ENCODE peak calls at places on chromosomes 3 and 15, in ten cellular contexts. One of them, this sample, is unnamed.

GRCh38 chr3:115092220-115092791 is 54.8 kb downstream of the ZBTB20 start:
- DNase-seq in tibial artery: peak
- DNase-seq in ureter: peak
- DNase-seq in fibroblast of the conjunctiva: peak
- DNase-seq in activated T-helper 1 cell treated with Interleukin-2 at 50 U/mL for 16 hours: peak
- DNase-seq in WTC11: peak
- DNase-seq in kidney glomerular epithelial cell: peak
- DNase-seq in glutamatergic neuron: peak
- DNase-seq in NCI-H2029: peak
- DNase-seq in suprapubic skin: peak
- DNase-seq in this sample: peak

GRCh38 chr3:189839576-189839975 is 208.4 kb downstream of the TP63 start:
- DNase-seq in tibial artery: no peak
- DNase-seq in WTC11: no peak
- DNase-seq in NCI-H2029: no peak
- DNase-seq in suprapubic skin: no peak
- DNase-seq in ureter: no peak
- DNase-seq in kidney glomerular epithelial cell: peak
- DNase-seq in glutamatergic neuron: no peak
- DNase-seq in fibroblast of the conjunctiva: peak
- DNase-seq in activated T-helper 1 cell treated with Interleukin-2 at 50 U/mL for 16 hours: no peak
- DNase-seq in this sample: no peak

GRCh38 chr3:53796161-53796560 is 50.1 kb downstream of the CHDH start:
- DNase-seq in ureter: peak
- DNase-seq in NCI-H2029: peak
- DNase-seq in suprapubic skin: no peak
- DNase-seq in activated T-helper 1 cell treated with Interleukin-2 at 50 U/mL for 16 hours: no peak
- DNase-seq in WTC11: no peak
- DNase-seq in kidney glomerular epithelial cell: no peak
- DNase-seq in glutamatergic neuron: peak
- DNase-seq in fibroblast of the conjunctiva: no peak
- DNase-seq in tibial artery: no peak
- DNase-seq in this sample: no peak

GRCh38 chr3:87276484-87276883 is at the start of gene POU1F1:
- DNase-seq in kidney glomerular epithelial cell: no peak
- DNase-seq in fibroblast of the conjunctiva: no peak
- DNase-seq in tibial artery: no peak
- DNase-seq in ureter: no peak
- DNase-seq in WTC11: no peak
- DNase-seq in suprapubic skin: no peak
- DNase-seq in NCI-H2029: no peak
- DNase-seq in activated T-helper 1 cell treated with Interleukin-2 at 50 U/mL for 16 hours: no peak
- DNase-seq in glutamatergic neuron: no peak
- DNase-seq in this sample: no peak

GRCh38 chr15:46703871-46704637 is 1013.3 kb upstream of the SEMA6D start:
- DNase-seq in WTC11: no peak
- DNase-seq in activated T-helper 1 cell treated with Interleukin-2 at 50 U/mL for 16 hours: no peak
- DNase-seq in glutamatergic neuron: no peak
- DNase-seq in ureter: no peak
- DNase-seq in kidney glomerular epithelial cell: no peak
- DNase-seq in tibial artery: no peak
- DNase-seq in NCI-H2029: no peak
- DNase-seq in fibroblast of the conjunctiva: no peak
- DNase-seq in suprapubic skin: no peak
- DNase-seq in this sample: peak

GRCh38 chr3:191280111-191280510 is 49.1 kb upstream of the CCDC50 start:
- DNase-seq in fibroblast of the conjunctiva: no peak
- DNase-seq in ureter: no peak
- DNase-seq in suprapubic skin: no peak
- DNase-seq in NCI-H2029: no peak
- DNase-seq in kidney glomerular epithelial cell: no peak
- DNase-seq in tibial artery: no peak
- DNase-seq in WTC11: no peak
- DNase-seq in activated T-helper 1 cell treated with Interleukin-2 at 50 U/mL for 16 hours: no peak
- DNase-seq in glutamatergic neuron: no peak
- DNase-seq in this sample: no peak

GRCh38 chr3:157631468-157631867 is 128.3 kb upstream of the VEPH1 start:
- DNase-seq in glutamatergic neuron: no peak
- DNase-seq in ureter: no peak
- DNase-seq in activated T-helper 1 cell treated with Interleukin-2 at 50 U/mL for 16 hours: no peak
- DNase-seq in NCI-H2029: no peak
- DNase-seq in WTC11: no peak
- DNase-seq in suprapubic skin: no peak
- DNase-seq in kidney glomerular epithelial cell: no peak
- DNase-seq in fibroblast of the conjunctiva: no peak
- DNase-seq in tibial artery: no peak
- DNase-seq in this sample: no peak

GRCh38 chr15:70283511-70283910 is 185.8 kb upstream of the TLE3 start:
- DNase-seq in activated T-helper 1 cell treated with Interleukin-2 at 50 U/mL for 16 hours: no peak
- DNase-seq in suprapubic skin: peak
- DNase-seq in NCI-H2029: no peak
- DNase-seq in WTC11: no peak
- DNase-seq in fibroblast of the conjunctiva: no peak
- DNase-seq in ureter: no peak
- DNase-seq in kidney glomerular epithelial cell: no peak
- DNase-seq in tibial artery: no peak
- DNase-seq in glutamatergic neuron: no peak
- DNase-seq in this sample: no peak

GRCh38 chr3:161694682-161695586 is 198.3 kb downstream of the OTOL1 start:
- DNase-seq in WTC11: no peak
- DNase-seq in kidney glomerular epithelial cell: no peak
- DNase-seq in ureter: no peak
- DNase-seq in suprapubic skin: no peak
- DNase-seq in NCI-H2029: no peak
- DNase-seq in activated T-helper 1 cell treated with Interleukin-2 at 50 U/mL for 16 hours: no peak
- DNase-seq in tibial artery: no peak
- DNase-seq in glutamatergic neuron: no peak
- DNase-seq in fibroblast of the conjunctiva: no peak
- DNase-seq in this sample: peak

GRCh38 chr3:177932346-177932745 is 603.9 kb upstream of the KCNMB2 start:
- DNase-seq in suprapubic skin: no peak
- DNase-seq in fibroblast of the conjunctiva: no peak
- DNase-seq in ureter: no peak
- DNase-seq in tibial artery: no peak
- DNase-seq in NCI-H2029: no peak
- DNase-seq in activated T-helper 1 cell treated with Interleukin-2 at 50 U/mL for 16 hours: no peak
- DNase-seq in kidney glomerular epithelial cell: no peak
- DNase-seq in WTC11: no peak
- DNase-seq in glutamatergic neuron: no peak
- DNase-seq in this sample: no peak

GRCh38 chr15:52021128-52021671 is 2.2 kb downstream of the MAPK6 start:
- DNase-seq in glutamatergic neuron: no peak
- DNase-seq in fibroblast of the conjunctiva: peak
- DNase-seq in activated T-helper 1 cell treated with Interleukin-2 at 50 U/mL for 16 hours: peak
- DNase-seq in tibial artery: peak
- DNase-seq in kidney glomerular epithelial cell: peak
- DNase-seq in NCI-H2029: no peak
- DNase-seq in ureter: no peak
- DNase-seq in suprapubic skin: no peak
- DNase-seq in WTC11: no peak
- DNase-seq in this sample: no peak

GRCh38 chr3:53200501-53201189 is 39.6 kb downstream of the PRKCD start:
- DNase-seq in WTC11: no peak
- DNase-seq in fibroblast of the conjunctiva: no peak
- DNase-seq in NCI-H2029: no peak
- DNase-seq in suprapubic skin: no peak
- DNase-seq in kidney glomerular epithelial cell: no peak
- DNase-seq in tibial artery: no peak
- DNase-seq in glutamatergic neuron: no peak
- DNase-seq in ureter: no peak
- DNase-seq in activated T-helper 1 cell treated with Interleukin-2 at 50 U/mL for 16 hours: no peak
- DNase-seq in this sample: no peak

GRCh38 chr3:71317749-71318458 is 265.6 kb downstream of the FOXP1 start:
- DNase-seq in tibial artery: no peak
- DNase-seq in NCI-H2029: no peak
- DNase-seq in activated T-helper 1 cell treated with Interleukin-2 at 50 U/mL for 16 hours: no peak
- DNase-seq in suprapubic skin: no peak
- DNase-seq in kidney glomerular epithelial cell: no peak
- DNase-seq in fibroblast of the conjunctiva: no peak
- DNase-seq in glutamatergic neuron: no peak
- DNase-seq in WTC11: no peak
- DNase-seq in ureter: no peak
- DNase-seq in this sample: no peak

GRCh38 chr3:111311709-111312235 is 230.2 kb upstream of the CD96 start:
- DNase-seq in tibial artery: no peak
- DNase-seq in fibroblast of the conjunctiva: no peak
- DNase-seq in activated T-helper 1 cell treated with Interleukin-2 at 50 U/mL for 16 hours: no peak
- DNase-seq in WTC11: no peak
- DNase-seq in glutamatergic neuron: no peak
- DNase-seq in ureter: no peak
- DNase-seq in suprapubic skin: no peak
- DNase-seq in NCI-H2029: no peak
- DNase-seq in kidney glomerular epithelial cell: peak
- DNase-seq in this sample: no peak

GRCh38 chr3:147458995-147459704 is 50.0 kb downstream of the ZIC1 start:
- DNase-seq in suprapubic skin: no peak
- DNase-seq in fibroblast of the conjunctiva: no peak
- DNase-seq in NCI-H2029: no peak
- DNase-seq in kidney glomerular epithelial cell: no peak
- DNase-seq in activated T-helper 1 cell treated with Interleukin-2 at 50 U/mL for 16 hours: no peak
- DNase-seq in WTC11: no peak
- DNase-seq in glutamatergic neuron: no peak
- DNase-seq in ureter: no peak
- DNase-seq in tibial artery: no peak
- DNase-seq in this sample: no peak

GRCh38 chr3:71546781-71547180 is 36.7 kb downstream of the FOXP1 start:
- DNase-seq in WTC11: no peak
- DNase-seq in NCI-H2029: no peak
- DNase-seq in glutamatergic neuron: no peak
- DNase-seq in kidney glomerular epithelial cell: no peak
- DNase-seq in fibroblast of the conjunctiva: no peak
- DNase-seq in ureter: no peak
- DNase-seq in suprapubic skin: no peak
- DNase-seq in activated T-helper 1 cell treated with Interleukin-2 at 50 U/mL for 16 hours: no peak
- DNase-seq in tibial artery: no peak
- DNase-seq in this sample: no peak

GRCh38 chr3:178705925-178706324 is 169.7 kb downstream of the KCNMB2 start:
- DNase-seq in ureter: no peak
- DNase-seq in NCI-H2029: peak
- DNase-seq in activated T-helper 1 cell treated with Interleukin-2 at 50 U/mL for 16 hours: no peak
- DNase-seq in kidney glomerular epithelial cell: peak
- DNase-seq in WTC11: no peak
- DNase-seq in suprapubic skin: no peak
- DNase-seq in fibroblast of the conjunctiva: no peak
- DNase-seq in tibial artery: no peak
- DNase-seq in glutamatergic neuron: no peak
- DNase-seq in this sample: no peak

GRCh38 chr15:79179597-79179996 is 89.0 kb upstream of the RASGRF1 start:
- DNase-seq in NCI-H2029: no peak
- DNase-seq in fibroblast of the conjunctiva: no peak
- DNase-seq in suprapubic skin: no peak
- DNase-seq in glutamatergic neuron: no peak
- DNase-seq in activated T-helper 1 cell treated with Interleukin-2 at 50 U/mL for 16 hours: no peak
- DNase-seq in ureter: no peak
- DNase-seq in kidney glomerular epithelial cell: no peak
- DNase-seq in tibial artery: no peak
- DNase-seq in WTC11: no peak
- DNase-seq in this sample: no peak

GRCh38 chr3:112007641-112008040 is 8.9 kb downstream of the TAGLN3 start:
- DNase-seq in suprapubic skin: no peak
- DNase-seq in tibial artery: peak
- DNase-seq in WTC11: no peak
- DNase-seq in glutamatergic neuron: no peak
- DNase-seq in activated T-helper 1 cell treated with Interleukin-2 at 50 U/mL for 16 hours: no peak
- DNase-seq in fibroblast of the conjunctiva: peak
- DNase-seq in NCI-H2029: no peak
- DNase-seq in ureter: no peak
- DNase-seq in kidney glomerular epithelial cell: no peak
- DNase-seq in this sample: no peak

GRCh38 chr3:46368569-46368968 is 2.2 kb upstream of the CCR5 start:
- DNase-seq in kidney glomerular epithelial cell: no peak
- DNase-seq in glutamatergic neuron: peak
- DNase-seq in activated T-helper 1 cell treated with Interleukin-2 at 50 U/mL for 16 hours: peak
- DNase-seq in tibial artery: peak
- DNase-seq in NCI-H2029: no peak
- DNase-seq in ureter: peak
- DNase-seq in fibroblast of the conjunctiva: no peak
- DNase-seq in WTC11: peak
- DNase-seq in suprapubic skin: no peak
- DNase-seq in this sample: peak

GRCh38 chr15:74920472-74920871 is 13.8 kb upstream of the FAM219B start:
- DNase-seq in kidney glomerular epithelial cell: no peak
- DNase-seq in fibroblast of the conjunctiva: no peak
- DNase-seq in ureter: no peak
- DNase-seq in NCI-H2029: no peak
- DNase-seq in suprapubic skin: no peak
- DNase-seq in activated T-helper 1 cell treated with Interleukin-2 at 50 U/mL for 16 hours: no peak
- DNase-seq in WTC11: no peak
- DNase-seq in tibial artery: no peak
- DNase-seq in glutamatergic neuron: no peak
- DNase-seq in this sample: no peak

GRCh38 chr15:64749999-64750657 is 25.3 kb downstream of the RBPMS2 start:
- DNase-seq in tibial artery: peak
- DNase-seq in WTC11: peak
- DNase-seq in kidney glomerular epithelial cell: peak
- DNase-seq in glutamatergic neuron: peak
- DNase-seq in NCI-H2029: no peak
- DNase-seq in activated T-helper 1 cell treated with Interleukin-2 at 50 U/mL for 16 hours: no peak
- DNase-seq in ureter: no peak
- DNase-seq in fibroblast of the conjunctiva: no peak
- DNase-seq in suprapubic skin: no peak
- DNase-seq in this sample: no peak

GRCh38 chr3:196159952-196160804 is 51.0 kb downstream of the ZDHHC19 start:
- DNase-seq in activated T-helper 1 cell treated with Interleukin-2 at 50 U/mL for 16 hours: no peak
- DNase-seq in tibial artery: peak
- DNase-seq in suprapubic skin: no peak
- DNase-seq in NCI-H2029: peak
- DNase-seq in glutamatergic neuron: no peak
- DNase-seq in kidney glomerular epithelial cell: peak
- DNase-seq in fibroblast of the conjunctiva: peak
- DNase-seq in WTC11: peak
- DNase-seq in ureter: peak
- DNase-seq in this sample: peak

GRCh38 chr3:16094644-16095272 is 79.7 kb upstream of the GALNT15 start:
- DNase-seq in fibroblast of the conjunctiva: no peak
- DNase-seq in glutamatergic neuron: no peak
- DNase-seq in ureter: no peak
- DNase-seq in tibial artery: no peak
- DNase-seq in activated T-helper 1 cell treated with Interleukin-2 at 50 U/mL for 16 hours: no peak
- DNase-seq in kidney glomerular epithelial cell: no peak
- DNase-seq in NCI-H2029: no peak
- DNase-seq in suprapubic skin: no peak
- DNase-seq in WTC11: no peak
- DNase-seq in this sample: no peak

GRCh38 chr3:3689601-3690375 is 109.4 kb upstream of the LRRN1 start:
- DNase-seq in glutamatergic neuron: no peak
- DNase-seq in fibroblast of the conjunctiva: no peak
- DNase-seq in NCI-H2029: no peak
- DNase-seq in WTC11: no peak
- DNase-seq in suprapubic skin: no peak
- DNase-seq in activated T-helper 1 cell treated with Interleukin-2 at 50 U/mL for 16 hours: no peak
- DNase-seq in kidney glomerular epithelial cell: no peak
- DNase-seq in tibial artery: no peak
- DNase-seq in ureter: no peak
- DNase-seq in this sample: no peak

GRCh38 chr3:145133281-145133680 is 1027.7 kb downstream of the PLOD2 start:
- DNase-seq in suprapubic skin: no peak
- DNase-seq in fibroblast of the conjunctiva: no peak
- DNase-seq in tibial artery: no peak
- DNase-seq in kidney glomerular epithelial cell: no peak
- DNase-seq in WTC11: no peak
- DNase-seq in NCI-H2029: no peak
- DNase-seq in glutamatergic neuron: no peak
- DNase-seq in ureter: no peak
- DNase-seq in activated T-helper 1 cell treated with Interleukin-2 at 50 U/mL for 16 hours: no peak
- DNase-seq in this sample: no peak

GRCh38 chr3:182790612-182791011 is 2.7 kb upstream of the ATP11B start:
- DNase-seq in tibial artery: no peak
- DNase-seq in ureter: no peak
- DNase-seq in NCI-H2029: no peak
- DNase-seq in activated T-helper 1 cell treated with Interleukin-2 at 50 U/mL for 16 hours: no peak
- DNase-seq in fibroblast of the conjunctiva: no peak
- DNase-seq in suprapubic skin: no peak
- DNase-seq in glutamatergic neuron: no peak
- DNase-seq in kidney glomerular epithelial cell: no peak
- DNase-seq in WTC11: no peak
- DNase-seq in this sample: no peak

GRCh38 chr3:21466491-21466890 is 284.5 kb downstream of the ZNF385D start:
- DNase-seq in suprapubic skin: no peak
- DNase-seq in WTC11: no peak
- DNase-seq in ureter: no peak
- DNase-seq in NCI-H2029: no peak
- DNase-seq in tibial artery: no peak
- DNase-seq in glutamatergic neuron: no peak
- DNase-seq in activated T-helper 1 cell treated with Interleukin-2 at 50 U/mL for 16 hours: no peak
- DNase-seq in kidney glomerular epithelial cell: no peak
- DNase-seq in fibroblast of the conjunctiva: no peak
- DNase-seq in this sample: no peak